ENCODE peak calls at places on chromosome 10, in six cellular contexts. T is WERI-Rb-1, K is ecto neural progenitor cell, A is brain microvascular endothelial cell, G is NCI-H1092, F is CMK. Q is an unnamed sample.

GRCh38 chr10:27100800-27101347 is 580 bp upstream of the ANKRD26 start:
- DNase-seq in T (no peak), K (no peak), A (no peak), G (no peak), F (no peak), Q (no peak)

GRCh38 chr10:72257051-72257892 is 16.5 kb upstream of the DDIT4 start:
- DNase-seq in T (no peak), K (no peak), A (no peak), G (no peak), F (peak), Q (no peak)

GRCh38 chr10:25047902-25048301 is 31.5 kb downstream of the THNSL1 start:
- DNase-seq in T (no peak), K (no peak), A (peak), G (no peak), F (no peak), Q (no peak)

GRCh38 chr10:11236234-11236633 is 218.6 kb downstream of the CELF2 start:
- DNase-seq in T (no peak), K (no peak), A (no peak), G (no peak), F (no peak), Q (no peak)

GRCh38 chr10:23370106-23370505 is 25.5 kb upstream of the C10orf67 start:
- DNase-seq in T (no peak), K (no peak), A (no peak), G (no peak), F (no peak), Q (peak)

GRCh38 chr10:110972231-110973134 is 53.1 kb downstream of the SHOC2 start:
- DNase-seq in T (no peak), K (no peak), A (no peak), G (no peak), F (no peak), Q (no peak)

GRCh38 chr10:36492590-36493510 is 632.5 kb upstream of the ANKRD30A start:
- DNase-seq in T (no peak), K (no peak), A (peak), G (no peak), F (no peak), Q (no peak)

GRCh38 chr10:8075282-8076260 is 21.1 kb downstream of the GATA3 start:
- DNase-seq in T (no peak), K (no peak), A (no peak), G (no peak), F (no peak), Q (no peak)

GRCh38 chr10:47330804-47331203 is 8.6 kb downstream of the GDF2 start:
- DNase-seq in T (no peak), K (no peak), A (no peak), G (no peak), F (no peak), Q (no peak)

GRCh38 chr10:69327463-69328345 is 49.4 kb downstream of the HK1 start:
- DNase-seq in T (no peak), K (no peak), A (peak), G (peak), F (no peak), Q (no peak)

GRCh38 chr10:110576220-110576619 is 8.7 kb downstream of the SMC3 start:
- DNase-seq in T (no peak), K (no peak), A (peak), G (no peak), F (no peak), Q (peak)

GRCh38 chr10:10526846-10527245 is 490.8 kb upstream of the CELF2 start:
- DNase-seq in T (no peak), K (no peak), A (no peak), G (no peak), F (no peak), Q (no peak)

GRCh38 chr10:58998924-58999713 is 177.3 kb upstream of the PHYHIPL start:
- DNase-seq in T (no peak), K (no peak), A (no peak), G (no peak), F (no peak), Q (peak)

GRCh38 chr10:103648231-103648950 is 154.9 kb downstream of the NEURL1 start:
- DNase-seq in T (no peak), K (no peak), A (no peak), G (no peak), F (no peak), Q (no peak)

GRCh38 chr10:72784551-72785421 is 92.8 kb downstream of the MCU start:
- DNase-seq in T (peak), K (peak), A (peak), G (no peak), F (no peak), Q (peak)

GRCh38 chr10:543862-544822 is 145.3 kb downstream of the DIP2C start:
- DNase-seq in T (no peak), K (no peak), A (no peak), G (no peak), F (no peak), Q (no peak)

GRCh38 chr10:73771722-73772279 is 10.0 kb upstream of the CHCHD1 start:
- DNase-seq in T (peak), K (no peak), A (peak), G (peak), F (peak), Q (peak)

GRCh38 chr10:15252396-15252795 is 83.9 kb upstream of the NMT2 start:
- DNase-seq in T (no peak), K (no peak), A (no peak), G (no peak), F (no peak), Q (no peak)

GRCh38 chr10:25852364-25852941 is 81.6 kb upstream of the MYO3A start:
- DNase-seq in T (no peak), K (no peak), A (no peak), G (no peak), F (no peak), Q (no peak)

GRCh38 chr10:103661198-103661950 is 167.9 kb downstream of the NEURL1 start:
- DNase-seq in T (no peak), K (peak), A (peak), G (no peak), F (no peak), Q (peak)

GRCh38 chr10:46552526-46553237 is 3.8 kb downstream of the GPRIN2 start:
- DNase-seq in T (peak), K (peak), A (no peak), G (peak), F (no peak), Q (no peak)

GRCh38 chr10:13880760-13881159 is 294.0 kb downstream of the PRPF18 start:
- DNase-seq in T (no peak), K (no peak), A (no peak), G (no peak), F (no peak), Q (no peak)

GRCh38 chr10:47040041-47040491 is 128.8 kb downstream of the PTPN20 start:
- DNase-seq in T (no peak), K (no peak), A (no peak), G (no peak), F (no peak), Q (no peak)

GRCh38 chr10:87654212-87654611 is 5.5 kb upstream of the PAPSS2 start:
- DNase-seq in T (no peak), K (no peak), A (no peak), G (no peak), F (no peak), Q (no peak)

GRCh38 chr10:132360766-132361447 is 28.9 kb downstream of the LRRC27 start:
- DNase-seq in T (peak), K (peak), A (no peak), G (no peak), F (no peak), Q (no peak)

GRCh38 chr10:108653466-108653865 is 1269.8 kb downstream of the XPNPEP1 start:
- DNase-seq in T (no peak), K (no peak), A (no peak), G (no peak), F (no peak), Q (peak)

GRCh38 chr10:68565658-68566057 is 5.5 kb downstream of the TET1 start:
- DNase-seq in T (no peak), K (no peak), A (no peak), G (no peak), F (no peak), Q (no peak)

GRCh38 chr10:8049874-8050560 is 4.5 kb upstream of the GATA3 start:
- DNase-seq in T (no peak), K (peak), A (no peak), G (no peak), F (no peak), Q (no peak)

GRCh38 chr10:110852255-110852896 is 19.4 kb upstream of the PDCD4 start:
- DNase-seq in T (peak), K (no peak), A (peak), G (no peak), F (no peak), Q (no peak)

GRCh38 chr10:50739618-50740350 is at the start of gene ASAH2B:
- DNase-seq in T (peak), K (peak), A (peak), G (peak), F (peak), Q (peak)

GRCh38 chr10:6202098-6202683 is 541 bp upstream of the PFKFB3 start:
- DNase-seq in T (no peak), K (no peak), A (no peak), G (no peak), F (no peak), Q (no peak)

GRCh38 chr10:73042130-73042529 is 54.5 kb downstream of the P4HA1 start:
- DNase-seq in T (no peak), K (no peak), A (no peak), G (no peak), F (no peak), Q (no peak)

GRCh38 chr10:125193306-125193877 is 33.0 kb upstream of the CTBP2 start:
- DNase-seq in T (no peak), K (no peak), A (no peak), G (no peak), F (no peak), Q (no peak)

GRCh38 chr10:86585037-86585725 is 63.6 kb upstream of the WAPL start:
- DNase-seq in T (peak), K (peak), A (peak), G (peak), F (peak), Q (no peak)

GRCh38 chr10:93921338-93921737 is 27.6 kb downstream of the SLC35G1 start:
- DNase-seq in T (peak), K (no peak), A (no peak), G (no peak), F (no peak), Q (no peak)